ENCODE peak calls at places on chromosomes 1 and 21, in five cellular contexts. P is heart right ventricle, H is PC-3, R is AG10803, I is neural crest cell. T is an unnamed sample.

GRCh38 chr1:63662846-63663245 is 69.6 kb downstream of the PGM1 start:
- DNase-seq in P (no peak), H (peak), R (no peak), I (no peak), T (no peak)

GRCh38 chr1:101506541-101507164 is 269.8 kb downstream of the S1PR1 start:
- DNase-seq in P (peak), H (peak), R (peak), I (peak), T (no peak)

GRCh38 chr21:33230518-33231324 is 983 bp downstream of the IFNAR2 start:
- DNase-seq in P (peak), H (peak), R (peak), I (peak), T (no peak)

GRCh38 chr1:206779565-206780091 is 7.3 kb upstream of the IL10 start:
- DNase-seq in P (no peak), H (no peak), R (no peak), I (no peak), T (no peak)

GRCh38 chr1:66055092-66055491 is 262.4 kb downstream of the PDE4B start:
- DNase-seq in P (no peak), H (no peak), R (no peak), I (no peak), T (no peak)

GRCh38 chr1:34753163-34753562 is 1.7 kb upstream of the GJB5 start:
- DNase-seq in P (no peak), H (peak), R (no peak), I (no peak), T (no peak)

GRCh38 chr1:150256549-150257341 is 829 bp upstream of the CA14 start:
- DNase-seq in P (no peak), H (no peak), R (peak), I (peak), T (no peak)

GRCh38 chr1:200260587-200261335 is 149.1 kb downstream of the ZNF281 start:
- DNase-seq in P (no peak), H (no peak), R (peak), I (no peak), T (no peak)

GRCh38 chr1:59994302-59995198 is 68.0 kb upstream of the CYP2J2 start:
- DNase-seq in P (peak), H (no peak), R (peak), I (no peak), T (no peak)

GRCh38 chr1:12052008-12052573 is 11.0 kb upstream of the TNFRSF8 start:
- DNase-seq in P (peak), H (peak), R (peak), I (no peak), T (peak)

GRCh38 chr1:169309178-169310166 is 58.1 kb downstream of the NME7 start:
- DNase-seq in P (no peak), H (no peak), R (no peak), I (no peak), T (no peak)

GRCh38 chr1:85898861-85899260 is 190.6 kb upstream of the ZNHIT6 start:
- DNase-seq in P (no peak), H (no peak), R (peak), I (no peak), T (no peak)

GRCh38 chr1:150559627-150560010 is 10.4 kb downstream of the ADAMTSL4 start:
- DNase-seq in P (no peak), H (no peak), R (no peak), I (no peak), T (no peak)

GRCh38 chr1:230863449-230863848 is 4.9 kb downstream of the C1orf198 start:
- DNase-seq in P (no peak), H (peak), R (no peak), I (no peak), T (no peak)

GRCh38 chr1:78441921-78442320 is 48.9 kb upstream of the PTGFR start:
- DNase-seq in P (no peak), H (no peak), R (peak), I (no peak), T (no peak)

GRCh38 chr1:234699795-234700665 is 90.1 kb upstream of the IRF2BP2 start:
- DNase-seq in P (peak), H (no peak), R (peak), I (no peak), T (no peak)

GRCh38 chr1:58041621-58042020 is 504.9 kb downstream of the OMA1 start:
- DNase-seq in P (no peak), H (peak), R (no peak), I (no peak), T (no peak)

GRCh38 chr1:11207898-11208611 is 18.9 kb downstream of the ANGPTL7 start:
- DNase-seq in P (no peak), H (no peak), R (no peak), I (no peak), T (no peak)

GRCh38 chr1:112849967-112850641 is 105.9 kb downstream of the SLC16A1 start:
- DNase-seq in P (no peak), H (no peak), R (no peak), I (peak), T (no peak)

GRCh38 chr1:230822092-230822581 is 46.2 kb downstream of the C1orf198 start:
- DNase-seq in P (peak), H (no peak), R (peak), I (no peak), T (no peak)

GRCh38 chr1:2311184-2312032 is 79.9 kb downstream of the MORN1 start:
- DNase-seq in P (no peak), H (peak), R (peak), I (peak), T (no peak)

GRCh38 chr1:154418062-154418897 is 13.1 kb downstream of the IL6R start:
- DNase-seq in P (no peak), H (peak), R (no peak), I (no peak), T (peak)

GRCh38 chr1:192005976-192006375 is 152.3 kb upstream of the RGS18 start:
- DNase-seq in P (no peak), H (no peak), R (no peak), I (no peak), T (no peak)

GRCh38 chr1:38536089-38536488 is 323.5 kb downstream of the RRAGC start:
- DNase-seq in P (no peak), H (no peak), R (no peak), I (no peak), T (no peak)

GRCh38 chr1:30265127-30266070 is 458.0 kb downstream of the MATN1 start:
- DNase-seq in P (no peak), H (no peak), R (no peak), I (no peak), T (no peak)

GRCh38 chr1:187477103-187477502 is 648.4 kb downstream of the PLA2G4A start:
- DNase-seq in P (no peak), H (peak), R (no peak), I (no peak), T (no peak)

GRCh38 chr1:156846643-156847042 is 12.3 kb downstream of the INSRR start:
- DNase-seq in P (no peak), H (no peak), R (no peak), I (no peak), T (no peak)

GRCh38 chr1:226738421-226738994 is 574 bp downstream of the ITPKB start:
- DNase-seq in P (no peak), H (peak), R (peak), I (peak), T (no peak)

GRCh38 chr1:169604781-169605560 is 18.7 kb upstream of the F5 start:
- DNase-seq in P (no peak), H (no peak), R (no peak), I (no peak), T (no peak)

GRCh38 chr1:26363549-26364448 is 8.8 kb downstream of the ZNF683 start:
- DNase-seq in P (peak), H (peak), R (peak), I (peak), T (peak)

GRCh38 chr1:89198500-89199072 is at the start of gene GBP4:
- DNase-seq in P (peak), H (peak), R (peak), I (no peak), T (no peak)

GRCh38 chr1:116254776-116255175 is 118.3 kb upstream of the ATP1A1 start:
- DNase-seq in P (no peak), H (no peak), R (no peak), I (no peak), T (no peak)

GRCh38 chr1:201142854-201143725 is 11.2 kb downstream of the TMEM9 start:
- DNase-seq in P (no peak), H (no peak), R (peak), I (no peak), T (no peak)

GRCh38 chr1:202852163-202852904 is 36.6 kb downstream of the RABIF start:
- DNase-seq in P (no peak), H (peak), R (peak), I (peak), T (no peak)

GRCh38 chr1:203839081-203839480 is 22.3 kb upstream of the SNRPE start:
- DNase-seq in P (no peak), H (no peak), R (peak), I (no peak), T (no peak)

GRCh38 chr1:59013928-59014279 is 230.1 kb upstream of the JUN start:
- DNase-seq in P (no peak), H (no peak), R (no peak), I (no peak), T (no peak)

GRCh38 chr21:39976805-39977204 is 109.6 kb downstream of the PCP4 start:
- DNase-seq in P (no peak), H (no peak), R (no peak), I (no peak), T (no peak)

GRCh38 chr1:225915538-225915991 is 8.5 kb downstream of the PYCR2 start:
- DNase-seq in P (no peak), H (no peak), R (peak), I (no peak), T (no peak)

DNA sequence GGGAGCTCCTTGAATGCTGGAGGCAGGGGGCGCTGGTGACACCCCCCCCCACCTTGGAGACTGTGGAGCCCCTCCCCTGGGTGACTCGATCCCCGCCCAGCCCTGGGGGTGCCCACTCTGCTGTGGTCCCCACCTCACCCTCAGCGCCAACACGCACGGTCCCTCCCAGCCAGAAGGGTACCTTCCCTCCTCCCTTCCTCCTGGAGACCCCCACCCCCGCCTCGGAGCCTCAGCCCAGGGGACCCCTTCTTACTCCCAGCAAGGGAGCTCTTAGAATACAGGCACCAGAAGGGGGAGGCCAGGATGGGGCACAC is 5.6 kb downstream of the PLEKHG5 start:
- DNase-seq in P (no peak), H (no peak), R (no peak), I (no peak), T (no peak)
- TF ChIP-seq CTCF in P (no peak), H (no peak), R (peak), I (no peak), T (no peak)

DNA sequence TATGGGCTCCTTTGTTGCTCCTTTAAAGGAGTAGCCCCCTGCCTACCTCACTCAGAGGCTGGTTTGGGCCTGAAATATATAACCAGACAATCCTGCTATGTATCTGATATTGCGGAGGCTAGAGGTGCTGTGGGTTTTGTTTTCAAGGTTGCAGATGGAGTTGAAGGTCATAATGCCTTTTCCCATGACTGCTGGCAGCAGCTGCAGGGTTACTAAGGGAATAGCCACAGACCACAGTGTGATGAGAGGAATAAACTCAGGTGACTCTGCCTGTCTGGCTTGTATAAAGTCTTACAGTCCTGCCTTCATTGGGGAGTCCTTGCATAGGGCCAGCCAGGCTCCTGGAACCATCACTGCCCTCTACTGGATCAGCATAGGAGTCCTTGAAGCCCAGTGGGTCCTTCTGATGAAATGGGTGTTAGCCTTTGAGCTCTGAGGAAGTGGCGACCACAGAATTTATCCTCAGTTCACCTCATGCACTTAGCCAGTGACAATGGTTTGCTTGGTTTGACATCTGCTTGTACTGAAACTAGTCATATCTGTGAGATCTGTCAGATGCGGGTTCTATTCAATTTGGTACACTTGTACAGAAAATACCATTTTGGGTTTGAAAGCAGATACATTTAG is 174.4 kb upstream of the HMCN1 start:
- DNase-seq in P (peak), H (peak), R (peak), I (no peak), T (no peak)
- TF ChIP-seq CTCF in P (no peak), H (peak), R (peak), I (peak), T (no peak)

GRCh38 chr1:183678819-183679218 is 25.7 kb upstream of the APOBEC4 start:
- DNase-seq in P (no peak), H (no peak), R (no peak), I (no peak), T (no peak)
- TF ChIP-seq CTCF in P (no peak), H (no peak), R (no peak), I (no peak), T (no peak)

GRCh38 chr1:161130266-161130665 is 2.2 kb downstream of the DEDD start:
- DNase-seq in P (no peak), H (no peak), R (no peak), I (no peak), T (no peak)

GRCh38 chr1:161128591-161129420 is 3.7 kb downstream of the DEDD start:
- DNase-seq in P (no peak), H (no peak), R (no peak), I (no peak), T (no peak)

GRCh38 chr1:161131721-161132409 is 602 bp downstream of the DEDD start:
- DNase-seq in P (no peak), H (no peak), R (peak), I (no peak), T (no peak)

GRCh38 chr1:161133220-161133740 is 813 bp upstream of the DEDD start:
- DNase-seq in P (no peak), H (peak), R (no peak), I (no peak), T (no peak)

DNA sequence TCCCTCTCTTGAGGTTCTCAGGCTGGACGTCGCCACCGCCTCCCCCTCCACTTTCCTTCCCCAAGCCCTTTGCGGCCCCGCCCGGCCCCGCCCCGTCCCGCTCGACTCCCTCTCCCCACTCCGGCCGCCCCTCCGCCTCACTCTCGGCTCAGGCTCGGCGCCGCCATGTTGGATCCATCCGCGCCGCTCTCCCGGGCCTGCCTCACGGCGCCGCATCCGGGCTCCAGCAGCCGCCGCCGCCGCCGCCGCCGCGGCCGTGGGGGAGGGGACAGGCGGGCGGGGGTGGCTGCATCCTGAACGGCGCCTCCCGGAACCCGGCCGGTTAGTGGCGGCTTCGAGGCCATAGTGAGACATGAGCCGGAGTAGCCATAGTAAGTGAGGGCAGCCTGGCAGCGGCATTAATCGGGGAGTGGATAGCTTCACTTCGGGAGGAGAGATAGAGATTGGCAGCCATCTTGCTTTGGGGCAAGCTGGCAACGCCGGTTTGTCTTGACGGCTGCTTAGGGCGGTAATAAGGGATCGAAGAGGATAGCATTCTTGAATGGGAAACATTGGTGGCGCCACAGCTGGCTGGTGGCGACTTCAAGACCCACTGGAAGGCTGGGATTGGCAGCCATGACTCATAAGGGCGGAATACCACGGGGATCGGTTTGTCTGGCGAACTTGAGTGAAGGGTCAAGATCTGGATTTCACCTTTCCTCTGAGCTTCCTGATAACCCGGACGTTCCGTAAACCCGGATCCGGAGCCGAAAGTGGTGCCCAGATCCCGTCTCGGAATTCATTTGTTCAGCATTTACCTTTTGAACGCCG is at the start of gene DEDD:
- DNase-seq in P (peak), H (peak), R (peak), I (peak), T (peak)
- TF ChIP-seq CTCF in P (no peak), H (peak), R (peak), I (no peak), T (no peak)

DNA sequence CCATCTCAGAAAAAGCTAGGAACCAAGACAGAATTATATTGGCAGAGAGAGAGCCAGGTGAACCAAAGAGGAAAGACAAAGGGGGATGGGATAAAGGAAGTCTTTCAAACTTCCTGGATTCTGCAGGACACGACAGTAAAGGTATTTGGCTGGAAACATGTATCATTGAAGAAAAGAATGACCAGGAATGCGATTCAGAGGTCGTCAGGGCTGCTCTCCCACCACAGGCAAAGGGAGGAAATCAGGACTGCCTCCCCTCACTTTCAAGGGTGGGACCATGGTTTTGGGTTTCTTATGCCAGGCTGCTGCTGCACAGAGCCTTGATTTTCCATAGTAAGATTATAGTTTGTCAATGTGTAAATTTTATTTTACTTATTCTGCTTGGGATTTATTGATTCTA is 848.8 kb downstream of the BRINP3 start:
- DNase-seq in P (no peak), H (peak), R (no peak), I (no peak), T (no peak)
- TF ChIP-seq CTCF in P (no peak), H (no peak), R (no peak), I (no peak), T (no peak)

GRCh38 chr1:229254910-229255541 is 15.9 kb upstream of the RAB4A start:
- DNase-seq in P (no peak), H (peak), R (peak), I (no peak), T (no peak)
- TF ChIP-seq CTCF in P (no peak), H (peak), R (peak), I (peak), T (no peak)